ENCODE peak calls at places on chromosome 1, in ten cellular contexts. E is SK-MEL-5; J is GM10248; P is activated CD4-positive, CD25-positive, alpha-beta regulatory T cell treated with anti-CD3 and anti-CD28 coated beads, Interleukin-2, amount 50 U/mL, for 72 hours; L is C1 segment of cervical spinal cord; X is T-helper 9 cell; U is NCI-H1436 treated with DMSO at 0.1 percent for 48 hours; D is HT-29; M is body of pancreas; V is LNCaP clone FGC. Q is an unnamed sample.

GRCh38 chr1:92916899-92917298 is 44.4 kb downstream of the DIPK1A start:
- DNase-seq in E (no peak), J (no peak), P (no peak), L (no peak), X (no peak), U (no peak), D (no peak), M (no peak), V (no peak), Q (no peak)

GRCh38 chr1:30982937-30983336 is 74.4 kb upstream of the SDC3 start:
- DNase-seq in E (no peak), J (peak), P (no peak), L (no peak), X (no peak), U (no peak), D (no peak), M (peak), V (no peak), Q (no peak)

GRCh38 chr1:21239181-21239580 is 51.1 kb downstream of the ECE1 start:
- DNase-seq in E (no peak), J (peak), P (no peak), L (no peak), X (no peak), U (no peak), D (no peak), M (no peak), V (no peak), Q (no peak)

GRCh38 chr1:66916320-66916719 is 8.3 kb downstream of the DNAI4 start:
- DNase-seq in E (peak), J (no peak), P (no peak), L (no peak), X (no peak), U (no peak), D (no peak), M (no peak), V (no peak), Q (no peak)

GRCh38 chr1:201870397-201870796 is 18.3 kb upstream of the SHISA4 start:
- DNase-seq in E (no peak), J (no peak), P (no peak), L (no peak), X (no peak), U (no peak), D (no peak), M (no peak), V (no peak), Q (no peak)

GRCh38 chr1:219876798-219877209 is 51.6 kb downstream of the SLC30A10 start:
- DNase-seq in E (peak), J (no peak), P (no peak), L (no peak), X (no peak), U (no peak), D (peak), M (peak), V (no peak), Q (peak)

GRCh38 chr1:241356519-241357365 is at the start of gene RGS7:
- DNase-seq in E (no peak), J (peak), P (no peak), L (peak), X (no peak), U (peak), D (peak), M (peak), V (no peak), Q (peak)

GRCh38 chr1:181011301-181012202 is 11.1 kb downstream of the STX6 start:
- DNase-seq in E (no peak), J (no peak), P (no peak), L (no peak), X (no peak), U (no peak), D (no peak), M (no peak), V (no peak), Q (no peak)

GRCh38 chr1:42952353-42953001 is 6.2 kb downstream of the SLC2A1 start:
- DNase-seq in E (no peak), J (peak), P (no peak), L (no peak), X (no peak), U (no peak), D (peak), M (no peak), V (no peak), Q (no peak)

GRCh38 chr1:228782662-228783414 is 47.6 kb downstream of the RHOU start:
- DNase-seq in E (no peak), J (no peak), P (no peak), L (no peak), X (no peak), U (no peak), D (peak), M (peak), V (no peak), Q (peak)

GRCh38 chr1:201745023-201745422 is 83.9 kb upstream of the IPO9 start:
- DNase-seq in E (no peak), J (no peak), P (no peak), L (no peak), X (no peak), U (no peak), D (no peak), M (no peak), V (no peak), Q (no peak)

GRCh38 chr1:240611619-240612490 is at the start of gene GREM2:
- DNase-seq in E (peak), J (peak), P (no peak), L (peak), X (peak), U (no peak), D (no peak), M (peak), V (no peak), Q (peak)